ENCODE peak calls at places on chromosomes 7 and 10, in five cellular contexts. W is activated effector memory CD4-positive, alpha-beta T cell treated with anti-CD3 and anti-CD28 coated beads, Interleukin-2, amount 50 U/mL, for 16 hours; M is GM20000; P is stimulated activated CD4-positive, alpha-beta T cell treated with anti-CD3 and anti-CD28 coated beads, Interleukin-4, amount 100 ng/mL, for 48 hours; E is CD8-positive, alpha-beta memory T cell. A is an unnamed sample.

GRCh38 chr10:16192337-16192736 is 244.5 kb upstream of the PTER start:
- DNase-seq in E (no peak), W (no peak), P (no peak), M (no peak), A (no peak)

GRCh38 chr7:36962367-36962766 is 238.1 kb upstream of the AOAH start:
- DNase-seq in E (no peak), W (no peak), M (no peak), P (no peak), A (no peak)

GRCh38 chr10:30092151-30092790 is 32.9 kb upstream of the JCAD start:
- DNase-seq in P (no peak), W (no peak), E (no peak), M (no peak), A (no peak)

GRCh38 chr10:111017093-111017492 is 59.7 kb upstream of the ADRA2A start:
- DNase-seq in M (no peak), P (no peak), E (no peak), W (no peak), A (no peak)

GRCh38 chr10:126872768-126873167 is 32.5 kb upstream of the DOCK1 start:
- DNase-seq in M (no peak), P (no peak), W (no peak), E (no peak), A (no peak)

GRCh38 chr7:1311406-1312097 is 78.9 kb downstream of the UNCX start:
- DNase-seq in W (no peak), M (no peak), P (no peak), E (no peak), A (no peak)

GRCh38 chr10:17790631-17791030 is 18.5 kb upstream of the MRC1 start:
- DNase-seq in E (no peak), W (no peak), M (no peak), P (no peak), A (no peak)

GRCh38 chr10:483266-483665 is 206.2 kb downstream of the DIP2C start:
- DNase-seq in M (no peak), E (no peak), P (no peak), W (no peak), A (no peak)

GRCh38 chr7:48209004-48209600 is 37.8 kb downstream of the ABCA13 start:
- DNase-seq in P (no peak), E (no peak), M (no peak), W (no peak), A (no peak)

GRCh38 chr10:110163841-110164240 is 43.6 kb upstream of the MXI1 start:
- DNase-seq in M (no peak), P (no peak), W (no peak), E (no peak), A (no peak)

GRCh38 chr10:101388671-101389276 is 34.8 kb downstream of the BTRC start:
- DNase-seq in W (no peak), E (no peak), M (no peak), P (no peak), A (no peak)

GRCh38 chr10:100879741-100880360 is 32.9 kb upstream of the SLF2 start:
- DNase-seq in E (no peak), P (no peak), W (peak; percentile 52), M (no peak), A (no peak)

GRCh38 chr10:80536361-80536835 is 1.3 kb upstream of the SH2D4B start:
- DNase-seq in E (no peak), P (no peak), W (no peak), M (no peak), A (no peak)

GRCh38 chr10:18164771-18165361 is 24.6 kb downstream of the CACNB2 start:
- DNase-seq in W (no peak), E (no peak), M (no peak), P (no peak), A (no peak)

GRCh38 chr10:5628366-5628765 is 38.0 kb downstream of the ASB13 start:
- DNase-seq in W (no peak), P (no peak), E (no peak), M (no peak), A (no peak)

GRCh38 chr10:110500515-110500905 is 2.8 kb downstream of the DUSP5 start:
- DNase-seq in W (no peak), M (no peak), E (no peak), P (no peak), A (no peak)

GRCh38 chr7:116087291-116087690 is 56.7 kb upstream of the TFEC start:
- DNase-seq in E (no peak), P (no peak), M (no peak), W (no peak), A (no peak)

GRCh38 chr7:47941136-47941844 is 7.0 kb downstream of the PKD1L1 start:
- DNase-seq in E (no peak), P (no peak), M (no peak), W (no peak), A (no peak)

GRCh38 chr7:140674899-140675701 is 2.4 kb downstream of the ADCK2 start:
- DNase-seq in P (no peak), M (peak; percentile 38), E (no peak), W (peak; percentile 57), A (peak; percentile 44)

GRCh38 chr10:115827650-115828049 is 445.4 kb downstream of the GFRA1 start:
- DNase-seq in E (no peak), W (no peak), M (no peak), P (no peak), A (no peak)

GRCh38 chr7:72048420-72048819 is 363.7 kb downstream of the CALN1 start:
- DNase-seq in W (no peak), M (no peak), E (no peak), P (no peak), A (no peak)

GRCh38 chr7:112930787-112931186 is 140.6 kb upstream of the TMEM168 start:
- DNase-seq in M (no peak), E (no peak), P (no peak), W (no peak), A (no peak)

GRCh38 chr10:49737474-49738201 is 24.5 kb downstream of the OGDHL start:
- DNase-seq in P (no peak), W (peak; percentile 60), E (no peak), M (no peak), A (no peak)

GRCh38 chr10:72719941-72720592 is 28.1 kb downstream of the MCU start:
- DNase-seq in E (no peak), M (no peak), P (no peak), W (no peak), A (no peak)

GRCh38 chr7:46145412-46145811 is 224.3 kb upstream of the IGFBP3 start:
- DNase-seq in W (no peak), M (no peak), P (no peak), E (no peak), A (peak; percentile 79)

GRCh38 chr10:112137381-112137987 is 46.1 kb downstream of the GPAM start:
- DNase-seq in M (peak; percentile 74), P (peak; percentile 69), W (peak; percentile 85), E (peak; percentile 62), A (peak; percentile 67)

GRCh38 chr7:136652635-136653370 is 215.6 kb upstream of the CHRM2 start:
- DNase-seq in M (no peak), E (no peak), W (no peak), P (no peak), A (no peak)

GRCh38 chr10:113060221-113061053 is 110.4 kb downstream of the TCF7L2 start:
- DNase-seq in P (no peak), W (no peak), M (no peak), E (no peak), A (peak; percentile 65)

GRCh38 chr10:3887885-3888476 is 103.0 kb upstream of the KLF6 start:
- DNase-seq in W (peak; percentile 90), P (no peak), E (peak; percentile 87), M (peak; percentile 46), A (no peak)

GRCh38 chr10:36425140-36425797 is 700.1 kb upstream of the ANKRD30A start:
- DNase-seq in P (no peak), M (no peak), W (no peak), E (no peak), A (no peak)

GRCh38 chr7:55249332-55249731 is 115.8 kb upstream of the LANCL2 start:
- DNase-seq in E (no peak), M (no peak), P (no peak), W (no peak), A (peak; percentile 81)

GRCh38 chr7:32893722-32894121 is 2.2 kb upstream of the KBTBD2 start:
- DNase-seq in P (no peak), W (no peak), M (no peak), E (no peak), A (no peak)

GRCh38 chr7:68155676-68156075 is 1159.0 kb downstream of the TYW1 start:
- DNase-seq in M (no peak), W (no peak), E (no peak), P (no peak), A (no peak)

GRCh38 chr7:84484502-84485079 is 290.0 kb upstream of the SEMA3A start:
- DNase-seq in E (no peak), M (no peak), P (no peak), W (no peak), A (no peak)

GRCh38 chr7:128121731-128122576 is 90.7 kb upstream of the LRRC4 start:
- DNase-seq in E (no peak), P (no peak), W (peak; percentile 54), M (no peak), A (no peak)

GRCh38 chr7:81672872-81673271 is 97.0 kb downstream of the HGF start:
- DNase-seq in P (no peak), W (no peak), E (no peak), M (no peak), A (no peak)

GRCh38 chr7:158812684-158813083 is 16.6 kb downstream of the ESYT2 start:
- DNase-seq in W (peak; percentile 84), P (no peak), E (peak; percentile 84), M (no peak), A (no peak)

GRCh38 chr10:50501478-50501877 is 122.3 kb downstream of the SGMS1 start:
- DNase-seq in E (no peak), P (no peak), W (no peak), M (no peak), A (no peak)